ENCODE peak calls at places on chromosomes 2 and 18, in six cellular contexts. One of them, this sample, is unnamed.

GRCh38 chr18:29406996-29407395 is 1230.1 kb upstream of the CDH2 start:
- DNase-seq in stimulated activated CD8-positive, alpha-beta memory T cell treated with anti-CD3 and anti-CD28 coated beads, Interleukin-12 subunit alpha, Interleukin-12 subunit beta, amount 100 ng/mL, for 4 hours: no peak
- DNase-seq in ascending aorta: no peak
- DNase-seq in NCI-H345: no peak
- DNase-seq in small intestine: no peak
- DNase-seq in activated CD8-positive, alpha-beta memory T cell treated with anti-CD3 and anti-CD28 coated beads for 24 hours: no peak
- DNase-seq in this sample: no peak

GRCh38 chr18:12703714-12704113 is 872 bp downstream of the PSMG2 start:
- DNase-seq in small intestine: no peak
- DNase-seq in stimulated activated CD8-positive, alpha-beta memory T cell treated with anti-CD3 and anti-CD28 coated beads, Interleukin-12 subunit alpha, Interleukin-12 subunit beta, amount 100 ng/mL, for 4 hours: no peak
- DNase-seq in NCI-H345: peak
- DNase-seq in activated CD8-positive, alpha-beta memory T cell treated with anti-CD3 and anti-CD28 coated beads for 24 hours: no peak
- DNase-seq in ascending aorta: no peak
- DNase-seq in this sample: no peak

GRCh38 chr2:32425719-32426141 is 68.9 kb downstream of the BIRC6 start:
- DNase-seq in stimulated activated CD8-positive, alpha-beta memory T cell treated with anti-CD3 and anti-CD28 coated beads, Interleukin-12 subunit alpha, Interleukin-12 subunit beta, amount 100 ng/mL, for 4 hours: no peak
- DNase-seq in NCI-H345: no peak
- DNase-seq in activated CD8-positive, alpha-beta memory T cell treated with anti-CD3 and anti-CD28 coated beads for 24 hours: no peak
- DNase-seq in small intestine: no peak
- DNase-seq in ascending aorta: no peak
- DNase-seq in this sample: no peak

GRCh38 chr2:221514305-221515040 is 57.6 kb downstream of the EPHA4 start:
- DNase-seq in stimulated activated CD8-positive, alpha-beta memory T cell treated with anti-CD3 and anti-CD28 coated beads, Interleukin-12 subunit alpha, Interleukin-12 subunit beta, amount 100 ng/mL, for 4 hours: no peak
- DNase-seq in ascending aorta: no peak
- DNase-seq in small intestine: no peak
- DNase-seq in NCI-H345: peak
- DNase-seq in activated CD8-positive, alpha-beta memory T cell treated with anti-CD3 and anti-CD28 coated beads for 24 hours: no peak
- DNase-seq in this sample: no peak

GRCh38 chr2:20934226-20934625 is 109.6 kb downstream of the APOB start:
- DNase-seq in stimulated activated CD8-positive, alpha-beta memory T cell treated with anti-CD3 and anti-CD28 coated beads, Interleukin-12 subunit alpha, Interleukin-12 subunit beta, amount 100 ng/mL, for 4 hours: no peak
- DNase-seq in activated CD8-positive, alpha-beta memory T cell treated with anti-CD3 and anti-CD28 coated beads for 24 hours: no peak
- DNase-seq in ascending aorta: no peak
- DNase-seq in small intestine: no peak
- DNase-seq in NCI-H345: no peak
- DNase-seq in this sample: no peak

GRCh38 chr2:119760876-119761275 is 1.2 kb downstream of the PTPN4 start:
- DNase-seq in activated CD8-positive, alpha-beta memory T cell treated with anti-CD3 and anti-CD28 coated beads for 24 hours: no peak
- DNase-seq in stimulated activated CD8-positive, alpha-beta memory T cell treated with anti-CD3 and anti-CD28 coated beads, Interleukin-12 subunit alpha, Interleukin-12 subunit beta, amount 100 ng/mL, for 4 hours: no peak
- DNase-seq in small intestine: peak
- DNase-seq in NCI-H345: no peak
- DNase-seq in ascending aorta: no peak
- DNase-seq in this sample: no peak

GRCh38 chr2:74843371-74844298 is 9.7 kb downstream of the HK2 start:
- DNase-seq in ascending aorta: no peak
- DNase-seq in small intestine: peak
- DNase-seq in NCI-H345: no peak
- DNase-seq in stimulated activated CD8-positive, alpha-beta memory T cell treated with anti-CD3 and anti-CD28 coated beads, Interleukin-12 subunit alpha, Interleukin-12 subunit beta, amount 100 ng/mL, for 4 hours: no peak
- DNase-seq in activated CD8-positive, alpha-beta memory T cell treated with anti-CD3 and anti-CD28 coated beads for 24 hours: no peak
- DNase-seq in this sample: no peak

GRCh38 chr18:49168970-49169619 is 218.3 kb upstream of the SMAD7 start:
- DNase-seq in ascending aorta: no peak
- DNase-seq in stimulated activated CD8-positive, alpha-beta memory T cell treated with anti-CD3 and anti-CD28 coated beads, Interleukin-12 subunit alpha, Interleukin-12 subunit beta, amount 100 ng/mL, for 4 hours: peak
- DNase-seq in activated CD8-positive, alpha-beta memory T cell treated with anti-CD3 and anti-CD28 coated beads for 24 hours: peak
- DNase-seq in NCI-H345: peak
- DNase-seq in small intestine: peak
- DNase-seq in this sample: no peak

GRCh38 chr2:230443540-230443939 is 27.5 kb downstream of the SP100 start:
- DNase-seq in ascending aorta: no peak
- DNase-seq in NCI-H345: no peak
- DNase-seq in small intestine: no peak
- DNase-seq in activated CD8-positive, alpha-beta memory T cell treated with anti-CD3 and anti-CD28 coated beads for 24 hours: no peak
- DNase-seq in stimulated activated CD8-positive, alpha-beta memory T cell treated with anti-CD3 and anti-CD28 coated beads, Interleukin-12 subunit alpha, Interleukin-12 subunit beta, amount 100 ng/mL, for 4 hours: no peak
- DNase-seq in this sample: no peak

GRCh38 chr2:75954761-75955160 is 244.0 kb upstream of the GCFC2 start:
- DNase-seq in stimulated activated CD8-positive, alpha-beta memory T cell treated with anti-CD3 and anti-CD28 coated beads, Interleukin-12 subunit alpha, Interleukin-12 subunit beta, amount 100 ng/mL, for 4 hours: no peak
- DNase-seq in small intestine: no peak
- DNase-seq in NCI-H345: no peak
- DNase-seq in activated CD8-positive, alpha-beta memory T cell treated with anti-CD3 and anti-CD28 coated beads for 24 hours: no peak
- DNase-seq in ascending aorta: no peak
- DNase-seq in this sample: no peak

GRCh38 chr2:181005809-181006208 is 25.4 kb downstream of the UBE2E3 start:
- DNase-seq in activated CD8-positive, alpha-beta memory T cell treated with anti-CD3 and anti-CD28 coated beads for 24 hours: no peak
- DNase-seq in stimulated activated CD8-positive, alpha-beta memory T cell treated with anti-CD3 and anti-CD28 coated beads, Interleukin-12 subunit alpha, Interleukin-12 subunit beta, amount 100 ng/mL, for 4 hours: no peak
- DNase-seq in NCI-H345: no peak
- DNase-seq in ascending aorta: no peak
- DNase-seq in small intestine: no peak
- DNase-seq in this sample: no peak

GRCh38 chr2:64869126-64869525 is 120.1 kb upstream of the SLC1A4 start:
- DNase-seq in ascending aorta: no peak
- DNase-seq in NCI-H345: no peak
- DNase-seq in small intestine: no peak
- DNase-seq in activated CD8-positive, alpha-beta memory T cell treated with anti-CD3 and anti-CD28 coated beads for 24 hours: no peak
- DNase-seq in stimulated activated CD8-positive, alpha-beta memory T cell treated with anti-CD3 and anti-CD28 coated beads, Interleukin-12 subunit alpha, Interleukin-12 subunit beta, amount 100 ng/mL, for 4 hours: no peak
- DNase-seq in this sample: no peak

GRCh38 chr2:132815522-132815921 is 145.5 kb upstream of the LYPD1 start:
- DNase-seq in small intestine: no peak
- DNase-seq in stimulated activated CD8-positive, alpha-beta memory T cell treated with anti-CD3 and anti-CD28 coated beads, Interleukin-12 subunit alpha, Interleukin-12 subunit beta, amount 100 ng/mL, for 4 hours: no peak
- DNase-seq in activated CD8-positive, alpha-beta memory T cell treated with anti-CD3 and anti-CD28 coated beads for 24 hours: no peak
- DNase-seq in NCI-H345: no peak
- DNase-seq in ascending aorta: no peak
- DNase-seq in this sample: no peak

GRCh38 chr2:35846-36245 is 10.5 kb downstream of the FAM110C start:
- DNase-seq in NCI-H345: peak
- DNase-seq in stimulated activated CD8-positive, alpha-beta memory T cell treated with anti-CD3 and anti-CD28 coated beads, Interleukin-12 subunit alpha, Interleukin-12 subunit beta, amount 100 ng/mL, for 4 hours: no peak
- DNase-seq in activated CD8-positive, alpha-beta memory T cell treated with anti-CD3 and anti-CD28 coated beads for 24 hours: no peak
- DNase-seq in small intestine: peak
- DNase-seq in ascending aorta: no peak
- DNase-seq in this sample: no peak

GRCh38 chr2:206160124-206160806 is 570 bp downstream of the EEF1B2 start:
- DNase-seq in small intestine: no peak
- DNase-seq in ascending aorta: no peak
- DNase-seq in stimulated activated CD8-positive, alpha-beta memory T cell treated with anti-CD3 and anti-CD28 coated beads, Interleukin-12 subunit alpha, Interleukin-12 subunit beta, amount 100 ng/mL, for 4 hours: no peak
- DNase-seq in NCI-H345: peak
- DNase-seq in activated CD8-positive, alpha-beta memory T cell treated with anti-CD3 and anti-CD28 coated beads for 24 hours: no peak
- DNase-seq in this sample: no peak

GRCh38 chr2:3613524-3613905 is 18.6 kb downstream of the COLEC11 start:
- DNase-seq in small intestine: no peak
- DNase-seq in NCI-H345: no peak
- DNase-seq in activated CD8-positive, alpha-beta memory T cell treated with anti-CD3 and anti-CD28 coated beads for 24 hours: no peak
- DNase-seq in stimulated activated CD8-positive, alpha-beta memory T cell treated with anti-CD3 and anti-CD28 coated beads, Interleukin-12 subunit alpha, Interleukin-12 subunit beta, amount 100 ng/mL, for 4 hours: no peak
- DNase-seq in ascending aorta: no peak
- DNase-seq in this sample: no peak

GRCh38 chr2:72619622-72620021 is 206.2 kb downstream of the EXOC6B start:
- DNase-seq in small intestine: no peak
- DNase-seq in ascending aorta: no peak
- DNase-seq in NCI-H345: peak
- DNase-seq in stimulated activated CD8-positive, alpha-beta memory T cell treated with anti-CD3 and anti-CD28 coated beads, Interleukin-12 subunit alpha, Interleukin-12 subunit beta, amount 100 ng/mL, for 4 hours: no peak
- DNase-seq in activated CD8-positive, alpha-beta memory T cell treated with anti-CD3 and anti-CD28 coated beads for 24 hours: no peak
- DNase-seq in this sample: no peak

GRCh38 chr2:68909793-68910674 is 38.8 kb upstream of the BMP10 start:
- DNase-seq in ascending aorta: no peak
- DNase-seq in small intestine: peak
- DNase-seq in activated CD8-positive, alpha-beta memory T cell treated with anti-CD3 and anti-CD28 coated beads for 24 hours: peak
- DNase-seq in NCI-H345: peak
- DNase-seq in stimulated activated CD8-positive, alpha-beta memory T cell treated with anti-CD3 and anti-CD28 coated beads, Interleukin-12 subunit alpha, Interleukin-12 subunit beta, amount 100 ng/mL, for 4 hours: peak
- DNase-seq in this sample: peak

GRCh38 chr2:79210274-79210917 is 50.8 kb upstream of the REG3A start:
- DNase-seq in small intestine: no peak
- DNase-seq in ascending aorta: no peak
- DNase-seq in NCI-H345: no peak
- DNase-seq in stimulated activated CD8-positive, alpha-beta memory T cell treated with anti-CD3 and anti-CD28 coated beads, Interleukin-12 subunit alpha, Interleukin-12 subunit beta, amount 100 ng/mL, for 4 hours: no peak
- DNase-seq in activated CD8-positive, alpha-beta memory T cell treated with anti-CD3 and anti-CD28 coated beads for 24 hours: no peak
- DNase-seq in this sample: no peak

GRCh38 chr2:235605999-235606715 is 112.3 kb downstream of the AGAP1 start:
- DNase-seq in small intestine: no peak
- DNase-seq in NCI-H345: no peak
- DNase-seq in stimulated activated CD8-positive, alpha-beta memory T cell treated with anti-CD3 and anti-CD28 coated beads, Interleukin-12 subunit alpha, Interleukin-12 subunit beta, amount 100 ng/mL, for 4 hours: no peak
- DNase-seq in ascending aorta: no peak
- DNase-seq in activated CD8-positive, alpha-beta memory T cell treated with anti-CD3 and anti-CD28 coated beads for 24 hours: no peak
- DNase-seq in this sample: peak

GRCh38 chr2:189851174-189851826 is 67.0 kb downstream of the PMS1 start:
- DNase-seq in ascending aorta: no peak
- DNase-seq in NCI-H345: no peak
- DNase-seq in small intestine: no peak
- DNase-seq in stimulated activated CD8-positive, alpha-beta memory T cell treated with anti-CD3 and anti-CD28 coated beads, Interleukin-12 subunit alpha, Interleukin-12 subunit beta, amount 100 ng/mL, for 4 hours: no peak
- DNase-seq in activated CD8-positive, alpha-beta memory T cell treated with anti-CD3 and anti-CD28 coated beads for 24 hours: no peak
- DNase-seq in this sample: no peak

GRCh38 chr2:8452296-8452695 is 229.6 kb upstream of the ID2 start:
- DNase-seq in activated CD8-positive, alpha-beta memory T cell treated with anti-CD3 and anti-CD28 coated beads for 24 hours: peak
- DNase-seq in stimulated activated CD8-positive, alpha-beta memory T cell treated with anti-CD3 and anti-CD28 coated beads, Interleukin-12 subunit alpha, Interleukin-12 subunit beta, amount 100 ng/mL, for 4 hours: no peak
- DNase-seq in ascending aorta: no peak
- DNase-seq in NCI-H345: no peak
- DNase-seq in small intestine: no peak
- DNase-seq in this sample: no peak

GRCh38 chr2:8678731-8679566 is 2.9 kb upstream of the ID2 start:
- DNase-seq in NCI-H345: peak
- DNase-seq in stimulated activated CD8-positive, alpha-beta memory T cell treated with anti-CD3 and anti-CD28 coated beads, Interleukin-12 subunit alpha, Interleukin-12 subunit beta, amount 100 ng/mL, for 4 hours: peak
- DNase-seq in activated CD8-positive, alpha-beta memory T cell treated with anti-CD3 and anti-CD28 coated beads for 24 hours: peak
- DNase-seq in small intestine: peak
- DNase-seq in ascending aorta: peak
- DNase-seq in this sample: peak

GRCh38 chr18:51275712-51276473 is 78.4 kb upstream of the MEX3C start:
- DNase-seq in activated CD8-positive, alpha-beta memory T cell treated with anti-CD3 and anti-CD28 coated beads for 24 hours: no peak
- DNase-seq in ascending aorta: no peak
- DNase-seq in stimulated activated CD8-positive, alpha-beta memory T cell treated with anti-CD3 and anti-CD28 coated beads, Interleukin-12 subunit alpha, Interleukin-12 subunit beta, amount 100 ng/mL, for 4 hours: no peak
- DNase-seq in NCI-H345: no peak
- DNase-seq in small intestine: no peak
- DNase-seq in this sample: no peak

GRCh38 chr18:58117685-58118403 is 73.8 kb downstream of the NEDD4L start:
- DNase-seq in NCI-H345: no peak
- DNase-seq in activated CD8-positive, alpha-beta memory T cell treated with anti-CD3 and anti-CD28 coated beads for 24 hours: no peak
- DNase-seq in ascending aorta: no peak
- DNase-seq in stimulated activated CD8-positive, alpha-beta memory T cell treated with anti-CD3 and anti-CD28 coated beads, Interleukin-12 subunit alpha, Interleukin-12 subunit beta, amount 100 ng/mL, for 4 hours: no peak
- DNase-seq in small intestine: peak
- DNase-seq in this sample: no peak

GRCh38 chr2:236795176-236795860 is 225.7 kb downstream of the ACKR3 start:
- DNase-seq in ascending aorta: no peak
- DNase-seq in stimulated activated CD8-positive, alpha-beta memory T cell treated with anti-CD3 and anti-CD28 coated beads, Interleukin-12 subunit alpha, Interleukin-12 subunit beta, amount 100 ng/mL, for 4 hours: no peak
- DNase-seq in activated CD8-positive, alpha-beta memory T cell treated with anti-CD3 and anti-CD28 coated beads for 24 hours: no peak
- DNase-seq in NCI-H345: no peak
- DNase-seq in small intestine: no peak
- DNase-seq in this sample: no peak

GRCh38 chr2:168244318-168244717 is 3.1 kb downstream of the STK39 start:
- DNase-seq in stimulated activated CD8-positive, alpha-beta memory T cell treated with anti-CD3 and anti-CD28 coated beads, Interleukin-12 subunit alpha, Interleukin-12 subunit beta, amount 100 ng/mL, for 4 hours: no peak
- DNase-seq in ascending aorta: no peak
- DNase-seq in activated CD8-positive, alpha-beta memory T cell treated with anti-CD3 and anti-CD28 coated beads for 24 hours: no peak
- DNase-seq in NCI-H345: peak
- DNase-seq in small intestine: peak
- DNase-seq in this sample: no peak

GRCh38 chr18:74453011-74453571 is 4.0 kb downstream of the DIPK1C start:
- DNase-seq in ascending aorta: no peak
- DNase-seq in small intestine: no peak
- DNase-seq in activated CD8-positive, alpha-beta memory T cell treated with anti-CD3 and anti-CD28 coated beads for 24 hours: no peak
- DNase-seq in stimulated activated CD8-positive, alpha-beta memory T cell treated with anti-CD3 and anti-CD28 coated beads, Interleukin-12 subunit alpha, Interleukin-12 subunit beta, amount 100 ng/mL, for 4 hours: no peak
- DNase-seq in NCI-H345: no peak
- DNase-seq in this sample: no peak

GRCh38 chr2:15943914-15944313 is 3.6 kb downstream of the MYCN start:
- DNase-seq in activated CD8-positive, alpha-beta memory T cell treated with anti-CD3 and anti-CD28 coated beads for 24 hours: no peak
- DNase-seq in NCI-H345: peak
- DNase-seq in small intestine: peak
- DNase-seq in ascending aorta: no peak
- DNase-seq in stimulated activated CD8-positive, alpha-beta memory T cell treated with anti-CD3 and anti-CD28 coated beads, Interleukin-12 subunit alpha, Interleukin-12 subunit beta, amount 100 ng/mL, for 4 hours: no peak
- DNase-seq in this sample: no peak

GRCh38 chr2:40592223-40592622 is 140.3 kb upstream of the SLC8A1 start:
- DNase-seq in small intestine: no peak
- DNase-seq in stimulated activated CD8-positive, alpha-beta memory T cell treated with anti-CD3 and anti-CD28 coated beads, Interleukin-12 subunit alpha, Interleukin-12 subunit beta, amount 100 ng/mL, for 4 hours: no peak
- DNase-seq in NCI-H345: no peak
- DNase-seq in activated CD8-positive, alpha-beta memory T cell treated with anti-CD3 and anti-CD28 coated beads for 24 hours: no peak
- DNase-seq in ascending aorta: no peak
- DNase-seq in this sample: no peak

GRCh38 chr2:221780281-221780688 is 208.2 kb upstream of the EPHA4 start:
- DNase-seq in ascending aorta: no peak
- DNase-seq in activated CD8-positive, alpha-beta memory T cell treated with anti-CD3 and anti-CD28 coated beads for 24 hours: no peak
- DNase-seq in small intestine: no peak
- DNase-seq in NCI-H345: no peak
- DNase-seq in stimulated activated CD8-positive, alpha-beta memory T cell treated with anti-CD3 and anti-CD28 coated beads, Interleukin-12 subunit alpha, Interleukin-12 subunit beta, amount 100 ng/mL, for 4 hours: no peak
- DNase-seq in this sample: no peak

GRCh38 chr2:45011621-45012602 is 2.7 kb upstream of the SIX2 start:
- DNase-seq in activated CD8-positive, alpha-beta memory T cell treated with anti-CD3 and anti-CD28 coated beads for 24 hours: no peak
- DNase-seq in NCI-H345: no peak
- DNase-seq in ascending aorta: no peak
- DNase-seq in small intestine: no peak
- DNase-seq in stimulated activated CD8-positive, alpha-beta memory T cell treated with anti-CD3 and anti-CD28 coated beads, Interleukin-12 subunit alpha, Interleukin-12 subunit beta, amount 100 ng/mL, for 4 hours: no peak
- DNase-seq in this sample: no peak

GRCh38 chr2:135638825-135639224 is 102.8 kb upstream of the UBXN4 start:
- DNase-seq in ascending aorta: no peak
- DNase-seq in stimulated activated CD8-positive, alpha-beta memory T cell treated with anti-CD3 and anti-CD28 coated beads, Interleukin-12 subunit alpha, Interleukin-12 subunit beta, amount 100 ng/mL, for 4 hours: no peak
- DNase-seq in small intestine: no peak
- DNase-seq in NCI-H345: peak
- DNase-seq in activated CD8-positive, alpha-beta memory T cell treated with anti-CD3 and anti-CD28 coated beads for 24 hours: no peak
- DNase-seq in this sample: no peak

GRCh38 chr2:178194600-178195389 is 483 bp downstream of the OSBPL6 start:
- DNase-seq in ascending aorta: no peak
- DNase-seq in activated CD8-positive, alpha-beta memory T cell treated with anti-CD3 and anti-CD28 coated beads for 24 hours: peak
- DNase-seq in small intestine: peak
- DNase-seq in stimulated activated CD8-positive, alpha-beta memory T cell treated with anti-CD3 and anti-CD28 coated beads, Interleukin-12 subunit alpha, Interleukin-12 subunit beta, amount 100 ng/mL, for 4 hours: no peak
- DNase-seq in NCI-H345: peak
- DNase-seq in this sample: peak

GRCh38 chr2:197599285-197599965 is 76.0 kb downstream of the RFTN2 start:
- DNase-seq in small intestine: no peak
- DNase-seq in ascending aorta: no peak
- DNase-seq in stimulated activated CD8-positive, alpha-beta memory T cell treated with anti-CD3 and anti-CD28 coated beads, Interleukin-12 subunit alpha, Interleukin-12 subunit beta, amount 100 ng/mL, for 4 hours: no peak
- DNase-seq in NCI-H345: no peak
- DNase-seq in activated CD8-positive, alpha-beta memory T cell treated with anti-CD3 and anti-CD28 coated beads for 24 hours: no peak
- DNase-seq in this sample: no peak